ENCODE peak calls at places on chromosomes 16 and 17, in ten cellular contexts. W, S, M, T, U, P, B, X, Q and J are unnamed samples.

GRCh38 chr16:19073863-19074262 is 6.4 kb downstream of the COQ7 start:
- DNase-seq in T (no peak), X (no peak), U (no peak), S (no peak), B (no peak), Q (no peak), W (no peak), M (no peak), P (no peak), J (no peak)

GRCh38 chr17:75465039-75465438 is 8.6 kb downstream of the TMEM94 start:
- DNase-seq in X (no peak), W (no peak), M (no peak), S (no peak), U (no peak), P (no peak), T (no peak), B (no peak), Q (no peak), J (no peak)

GRCh38 chr17:49180303-49180702 is 30.1 kb downstream of the GNGT2 start:
- DNase-seq in S (peak), B (peak), P (peak), X (peak), U (peak), W (peak), T (peak), M (peak), Q (peak), J (peak)

GRCh38 chr17:82789051-82789592 is 37.3 kb downstream of the TBCD start:
- DNase-seq in M (no peak), T (no peak), Q (no peak), P (no peak), U (no peak), W (no peak), X (no peak), B (no peak), S (no peak), J (no peak)

GRCh38 chr16:21260870-21261791 is 17.0 kb downstream of the CRYM start:
- DNase-seq in U (no peak), T (no peak), W (no peak), X (peak), S (no peak), Q (no peak), B (peak), P (peak), M (peak), J (peak)

GRCh38 chr17:46841561-46842379 is 9.6 kb upstream of the WNT9B start:
- DNase-seq in U (no peak), P (peak), M (no peak), S (no peak), W (no peak), Q (no peak), X (peak), B (no peak), T (peak), J (no peak)

GRCh38 chr17:39963826-39964225 is 1.0 kb downstream of the GSDMA start:
- DNase-seq in U (no peak), X (no peak), S (no peak), T (no peak), P (no peak), B (no peak), Q (no peak), W (peak), M (no peak), J (no peak)

GRCh38 chr17:10114931-10115535 is 83.4 kb downstream of the GAS7 start:
- DNase-seq in T (no peak), M (peak), P (no peak), W (peak), S (no peak), X (peak), Q (peak), U (peak), B (peak), J (peak)

GRCh38 chr17:74923538-74924249 is 379 bp upstream of the OTOP2 start:
- DNase-seq in T (peak), M (no peak), W (peak), U (peak), P (peak), S (peak), X (peak), B (peak), Q (peak), J (peak)

GRCh38 chr16:50268352-50268751 is 2.0 kb downstream of the ADCY7 start:
- DNase-seq in P (no peak), Q (no peak), S (no peak), M (no peak), X (no peak), B (no peak), T (no peak), W (no peak), U (no peak), J (no peak)

GRCh38 chr17:66437466-66438026 is 135.1 kb downstream of the PRKCA start:
- DNase-seq in M (no peak), S (no peak), W (no peak), P (no peak), T (no peak), B (no peak), Q (no peak), U (no peak), X (no peak), J (peak)

GRCh38 chr17:57636985-57637667 is 108.0 kb downstream of the CCDC182 start:
- DNase-seq in X (no peak), T (no peak), W (no peak), B (peak), P (peak), M (no peak), U (no peak), Q (no peak), S (no peak), J (no peak)

GRCh38 chr16:67087291-67087690 is 22.4 kb upstream of the PHAF1 start:
- DNase-seq in B (no peak), P (no peak), W (no peak), X (no peak), T (no peak), M (no peak), Q (no peak), S (no peak), U (no peak), J (no peak)

GRCh38 chr16:76204249-76204648 is 73.0 kb upstream of the CNTNAP4 start:
- DNase-seq in P (no peak), U (no peak), B (no peak), X (no peak), Q (no peak), T (no peak), W (no peak), M (no peak), S (no peak), J (no peak)

GRCh38 chr17:78416791-78417530 is 38.5 kb downstream of the PGS1 start:
- DNase-seq in S (no peak), M (no peak), X (no peak), U (no peak), Q (peak), T (no peak), W (no peak), B (no peak), P (peak), J (peak)

GRCh38 chr17:74457146-74457819 is 9.2 kb upstream of the CD300A start:
- DNase-seq in U (peak), B (peak), Q (peak), S (peak), P (peak), W (peak), T (peak), M (peak), X (peak), J (peak)

GRCh38 chr17:6668219-6668618 is 16.7 kb downstream of the C17orf100 start:
- DNase-seq in S (no peak), T (no peak), X (no peak), P (no peak), M (no peak), B (no peak), Q (no peak), W (no peak), U (no peak), J (no peak)

GRCh38 chr17:49850772-49851386 is 3.0 kb upstream of the TAC4 start:
- DNase-seq in M (no peak), W (no peak), T (no peak), Q (no peak), P (peak), X (no peak), S (no peak), B (no peak), U (no peak), J (no peak)

GRCh38 chr17:57273471-57273870 is 17.1 kb downstream of the MSI2 start:
- DNase-seq in T (no peak), Q (no peak), U (no peak), W (no peak), B (no peak), X (no peak), P (no peak), M (no peak), S (no peak), J (no peak)

GRCh38 chr17:42287305-42288077 is 807 bp upstream of the STAT5A start:
- DNase-seq in S (no peak), U (peak), M (no peak), W (peak), X (no peak), B (no peak), T (no peak), P (no peak), Q (peak), J (peak)

GRCh38 chr17:76883744-76884525 is 15.7 kb downstream of the MGAT5B start:
- DNase-seq in W (no peak), Q (no peak), P (no peak), X (no peak), B (no peak), T (no peak), U (no peak), S (no peak), M (no peak), J (no peak)

GRCh38 chr16:1767116-1767994 is 4.0 kb downstream of the NME3 start:
- DNase-seq in U (no peak), X (no peak), P (no peak), W (no peak), S (no peak), T (no peak), Q (no peak), M (no peak), B (no peak), J (no peak)

GRCh38 chr16:7200320-7200719 is 132.3 kb upstream of the RBFOX1 start:
- DNase-seq in T (no peak), Q (no peak), M (no peak), B (no peak), X (no peak), S (no peak), W (no peak), U (no peak), P (no peak), J (no peak)

GRCh38 chr16:53864819-53865491 is 161.0 kb downstream of the FTO start:
- DNase-seq in X (peak), S (no peak), W (no peak), M (no peak), U (no peak), B (peak), Q (no peak), P (peak), T (no peak), J (peak)

GRCh38 chr16:82059983-82060421 is 24.9 kb downstream of the HSD17B2 start:
- DNase-seq in P (no peak), X (no peak), T (no peak), M (no peak), U (no peak), W (no peak), S (no peak), Q (no peak), B (no peak), J (no peak)

GRCh38 chr16:67254809-67255552 is 6.2 kb downstream of the SLC9A5 start:
- DNase-seq in P (no peak), U (peak), T (no peak), Q (no peak), M (no peak), B (no peak), S (no peak), W (no peak), X (no peak), J (no peak)

GRCh38 chr16:1145383-1146100 is 7.4 kb upstream of the CACNA1H start:
- DNase-seq in S (peak), W (no peak), Q (no peak), P (no peak), M (no peak), U (peak), B (no peak), T (no peak), X (no peak), J (no peak)

GRCh38 chr16:27678955-27679354 is 129.0 kb downstream of the KATNIP start:
- DNase-seq in X (no peak), W (no peak), T (no peak), P (no peak), S (no peak), Q (no peak), U (no peak), B (no peak), M (no peak), J (no peak)

GRCh38 chr17:27352481-27353460 is 58.9 kb downstream of the WSB1 start:
- DNase-seq in S (no peak), U (peak), T (no peak), Q (no peak), M (no peak), W (no peak), B (peak), X (peak), P (peak), J (peak)

GRCh38 chr16:29775742-29776408 is 2.2 kb upstream of the ZG16 start:
- DNase-seq in U (no peak), B (peak), W (no peak), P (no peak), X (no peak), Q (no peak), T (no peak), M (no peak), S (no peak), J (peak)

GRCh38 chr17:63477471-63478440 is 895 bp downstream of the ACE start:
- DNase-seq in P (peak), M (no peak), W (no peak), X (no peak), B (no peak), S (peak), U (no peak), T (peak), Q (no peak), J (no peak)

GRCh38 chr16:11087691-11088431 is 143.5 kb downstream of the CLEC16A start:
- DNase-seq in Q (no peak), T (peak), U (no peak), B (peak), W (no peak), S (no peak), X (no peak), M (no peak), P (no peak), J (no peak)